ENCODE peak calls at places on chromosomes 4 and X, in nine cellular contexts. U, B, E, Y, Z, S, X, P and F are unnamed samples.

GRCh38 chrX:124938715-124939114 is 381.0 kb upstream of the TEX13C start:
- DNase-seq in U (no peak), B (no peak), E (no peak), Y (no peak), Z (no peak), S (no peak), X (no peak), P (no peak), F (no peak)

GRCh38 chrX:129568349-129568748 is 28.3 kb downstream of the OCRL start:
- DNase-seq in U (no peak), B (no peak), E (no peak), Y (no peak), Z (no peak), S (no peak), X (no peak), P (no peak), F (no peak)

GRCh38 chrX:72301781-72302180 is 3.9 kb downstream of the CITED1 start:
- DNase-seq in U (no peak), B (no peak), E (no peak), Y (no peak), Z (no peak), S (no peak), X (no peak), P (no peak), F (no peak)

GRCh38 chrX:143296521-143296920 is 220.8 kb downstream of the SPANXN3 start:
- DNase-seq in U (no peak), B (no peak), E (no peak), Y (no peak), Z (no peak), S (no peak), X (no peak), P (no peak), F (no peak)

GRCh38 chrX:120087289-120088017 is 10.0 kb upstream of the RHOXF2B start:
- DNase-seq in U (no peak), B (no peak), E (no peak), Y (no peak), Z (no peak), S (no peak), X (no peak), P (no peak), F (no peak)

GRCh38 chrX:109578916-109579315 is 42.3 kb downstream of the NXT2 start:
- DNase-seq in U (no peak), B (no peak), E (no peak), Y (no peak), Z (no peak), S (no peak), X (no peak), P (no peak), F (no peak)

GRCh38 chrX:153459976-153460375 is 10.4 kb downstream of the HAUS7 start:
- DNase-seq in U (no peak), B (peak; percentile 79), E (no peak), Y (no peak), Z (no peak), S (peak; percentile 71), X (no peak), P (no peak), F (no peak)

GRCh38 chr4:104860227-104861123 is 286.2 kb upstream of the TET2 start:
- DNase-seq in U (peak; percentile 68), B (peak; percentile 63), E (peak; percentile 68), Y (no peak), Z (peak; percentile 26), S (peak; percentile 67), X (peak; percentile 90), P (peak; percentile 32), F (no peak)